ENCODE peak calls at places on chromosomes 2 and 18, in six cellular contexts. Y is A549, Q is HepG2, W is endothelial cell of umbilical vein, G is K562, P is GM12878. S is an unnamed sample.

GRCh38 chr2:112884869-112885502 is 26.0 kb upstream of the IL37 start:
- DNase-seq in Y (peak), Q (peak), W (peak), G (peak), P (peak), S (peak)

GRCh38 chr2:29120846-29121245 is 5.6 kb downstream of the CLIP4 start:
- DNase-seq in Y (no peak), Q (no peak), W (no peak), G (no peak), P (no peak), S (no peak)

GRCh38 chr2:34254272-34254882 is 655.3 kb upstream of the FAM98A start:
- DNase-seq in Y (no peak), Q (no peak), W (no peak), G (no peak), P (no peak), S (no peak)

GRCh38 chr2:227503433-227504406 is 31.8 kb downstream of the AGFG1 start:
- DNase-seq in Y (peak), Q (peak), W (peak), G (peak), P (no peak), S (peak)

GRCh38 chr2:11796190-11797171 is 50.0 kb downstream of the LPIN1 start:
- DNase-seq in Y (no peak), Q (no peak), W (no peak), G (no peak), P (no peak), S (no peak)

GRCh38 chr18:51433296-51433695 is 235.8 kb upstream of the MEX3C start:
- DNase-seq in Y (no peak), Q (no peak), W (no peak), G (no peak), P (no peak), S (no peak)

GRCh38 chr18:47149457-47150028 is 757 bp downstream of the HDHD2 start:
- DNase-seq in Y (no peak), Q (peak), W (no peak), G (peak), P (no peak), S (peak)

GRCh38 chr2:127032601-127033000 is 74.4 kb downstream of the BIN1 start:
- DNase-seq in Y (no peak), Q (no peak), W (no peak), G (no peak), P (no peak), S (no peak)

GRCh38 chr2:28721601-28722191 is 29.9 kb upstream of the PPP1CB start:
- DNase-seq in Y (no peak), Q (no peak), W (no peak), G (no peak), P (no peak), S (no peak)

GRCh38 chr18:62877448-62878221 is 162.3 kb downstream of the PHLPP1 start:
- DNase-seq in Y (no peak), Q (peak), W (peak), G (no peak), P (no peak), S (no peak)

GRCh38 chr2:173924285-173924684 is 40.9 kb downstream of the SP3 start:
- DNase-seq in Y (no peak), Q (no peak), W (no peak), G (no peak), P (no peak), S (no peak)

GRCh38 chr2:219155054-219155644 is 5.5 kb downstream of the NHEJ1 start:
- DNase-seq in Y (peak), Q (peak), W (peak), G (peak), P (no peak), S (peak)

GRCh38 chr2:25098558-25099486 is 56.9 kb downstream of the EFR3B start:
- DNase-seq in Y (peak), Q (no peak), W (peak), G (no peak), P (no peak), S (no peak)

GRCh38 chr2:70557171-70557838 is 3.7 kb upstream of the TGFA start:
- DNase-seq in Y (no peak), Q (peak), W (no peak), G (no peak), P (no peak), S (no peak)

GRCh38 chr2:196066794-196067382 is 1.7 kb downstream of the DNAH7 start:
- DNase-seq in Y (peak), Q (no peak), W (peak), G (peak), P (no peak), S (peak)

GRCh38 chr18:54775686-54776085 is 52.6 kb upstream of the RAB27B start:
- DNase-seq in Y (peak), Q (no peak), W (peak), G (peak), P (no peak), S (peak)

GRCh38 chr2:225788571-225788970 is 389.1 kb downstream of the NYAP2 start:
- DNase-seq in Y (no peak), Q (no peak), W (no peak), G (no peak), P (no peak), S (no peak)

GRCh38 chr18:13223341-13224148 is 5.0 kb downstream of the LDLRAD4 start:
- DNase-seq in Y (no peak), Q (no peak), W (no peak), G (no peak), P (no peak), S (no peak)

GRCh38 chr2:66573412-66573811 is 138.5 kb downstream of the MEIS1 start:
- DNase-seq in Y (no peak), Q (no peak), W (no peak), G (no peak), P (no peak), S (no peak)

GRCh38 chr18:31199190-31199769 is 36.6 kb upstream of the DSC1 start:
- DNase-seq in Y (peak), Q (no peak), W (no peak), G (no peak), P (no peak), S (peak)

GRCh38 chr18:25345432-25345831 is 6.5 kb downstream of the ZNF521 start:
- DNase-seq in Y (no peak), Q (no peak), W (no peak), G (no peak), P (no peak), S (no peak)
- TF ChIP-seq MYC in Y (no peak), Q (no peak), W (no peak), G (no peak), P (no peak), S (no peak)

GRCh38 chr2:183072177-183072576 is 6.4 kb upstream of the DUSP19 start:
- DNase-seq in Y (no peak), Q (no peak), W (no peak), G (no peak), P (no peak), S (no peak)

GRCh38 chr2:183068561-183068960 is 10.0 kb upstream of the DUSP19 start:
- DNase-seq in Y (no peak), Q (no peak), W (no peak), G (no peak), P (no peak), S (no peak)

GRCh38 chr2:183069174-183069573 is 9.4 kb upstream of the DUSP19 start:
- DNase-seq in Y (no peak), Q (no peak), W (no peak), G (peak), P (no peak), S (no peak)

DNA sequence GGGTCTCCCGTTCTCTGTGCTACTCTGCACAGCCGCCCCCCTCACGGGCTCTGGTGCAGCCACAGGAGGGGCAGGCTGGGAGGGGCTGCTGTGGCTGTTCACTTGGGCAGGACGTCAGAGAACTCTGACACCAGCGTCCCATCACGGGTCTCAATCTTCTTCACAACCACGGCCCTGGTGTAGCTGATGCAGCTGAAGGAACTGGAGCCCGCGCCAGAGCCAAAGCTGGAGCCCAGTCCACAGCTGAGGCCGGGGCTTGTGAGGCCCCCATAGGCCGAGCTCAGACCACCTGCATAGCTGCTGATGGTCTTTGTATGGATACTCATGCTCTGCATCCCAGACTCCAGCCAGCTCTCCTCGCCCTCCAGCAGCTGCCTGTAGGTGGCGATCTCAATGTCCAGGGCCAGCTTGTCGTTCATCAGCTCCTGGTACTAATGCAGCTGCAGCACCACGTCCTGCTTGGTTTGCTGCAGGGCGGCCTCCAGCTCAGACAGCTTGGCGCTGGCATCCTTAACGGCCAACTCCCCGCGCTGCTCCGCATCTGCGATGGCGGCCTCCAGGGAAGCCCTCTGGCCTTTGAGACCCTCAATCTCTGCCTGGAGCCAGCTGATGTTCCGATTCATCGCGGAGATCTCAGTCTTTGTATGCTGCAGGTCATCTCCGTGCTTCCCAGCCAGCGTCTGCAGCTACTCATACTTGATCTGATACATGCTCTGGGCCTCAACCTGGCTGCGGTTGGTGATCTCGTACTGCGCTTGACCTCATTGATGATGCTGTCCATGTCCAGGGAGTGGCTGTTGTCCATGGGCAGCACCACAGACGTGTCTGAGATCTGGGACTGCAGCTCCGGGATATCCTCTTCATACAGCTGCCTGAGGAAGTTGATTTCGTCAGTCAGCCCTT is 7.4 kb upstream of the DUSP19 start:
- DNase-seq in Y (peak), Q (peak), W (peak), G (peak), P (no peak), S (peak)
- TF ChIP-seq MYC in Y (no peak), Q (no peak), W (no peak), G (no peak), P (no peak), S (no peak)

DNA sequence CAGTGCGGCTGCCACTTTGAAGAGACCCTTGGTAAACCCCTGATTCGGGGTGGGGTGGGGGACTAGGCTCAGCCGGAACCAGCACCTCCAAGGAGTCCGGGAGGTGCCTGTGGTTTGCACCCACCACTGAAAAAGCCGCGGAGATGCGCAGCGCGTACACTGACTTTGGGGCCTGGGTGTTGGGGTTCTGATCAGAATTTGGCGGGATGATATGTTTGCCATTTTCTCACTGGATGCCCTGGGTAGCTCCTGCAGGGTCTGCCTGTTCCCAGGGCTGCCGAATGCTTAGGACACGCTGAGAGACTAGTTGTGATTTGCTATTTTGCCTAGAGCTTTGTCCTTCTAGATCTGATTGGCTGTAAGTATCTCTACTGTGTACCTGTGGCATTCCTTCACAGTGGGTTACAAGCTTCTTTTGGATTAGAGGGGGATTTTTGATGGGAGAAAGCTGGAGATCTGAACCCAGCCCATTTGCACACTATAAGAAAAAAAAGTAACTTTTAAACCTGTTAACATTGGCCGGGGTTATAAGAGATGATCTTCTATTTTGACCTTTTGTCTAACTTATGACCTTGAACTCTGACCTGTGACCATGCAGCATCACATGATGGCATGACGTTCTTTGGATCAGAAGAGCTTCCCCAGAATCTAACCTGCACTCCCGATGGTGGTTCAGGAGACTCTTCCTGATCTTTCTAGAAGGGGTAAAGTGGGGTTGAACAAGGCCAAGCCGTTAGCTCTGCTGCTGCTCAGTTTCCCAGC is 1.6 kb downstream of the KCNE4 start:
- DNase-seq in Y (no peak), Q (no peak), W (no peak), G (no peak), P (no peak), S (no peak)
- TF ChIP-seq MYC in Y (no peak), Q (no peak), W (no peak), G (no peak), P (no peak), S (no peak)

GRCh38 chr2:38653715-38654494 is 12.0 kb upstream of the GALM start:
- DNase-seq in Y (no peak), Q (peak), W (no peak), G (peak), P (peak), S (peak)

GRCh38 chr2:38650717-38651116 is 15.2 kb upstream of the GALM start:
- DNase-seq in Y (no peak), Q (no peak), W (no peak), G (no peak), P (no peak), S (no peak)

GRCh38 chr2:38653380-38653714 is 12.6 kb upstream of the GALM start:
- DNase-seq in Y (no peak), Q (no peak), W (no peak), G (no peak), P (no peak), S (no peak)

GRCh38 chr2:38654495-38655381 is 11.2 kb upstream of the GALM start:
- DNase-seq in Y (no peak), Q (no peak), W (no peak), G (no peak), P (no peak), S (peak)

DNA sequence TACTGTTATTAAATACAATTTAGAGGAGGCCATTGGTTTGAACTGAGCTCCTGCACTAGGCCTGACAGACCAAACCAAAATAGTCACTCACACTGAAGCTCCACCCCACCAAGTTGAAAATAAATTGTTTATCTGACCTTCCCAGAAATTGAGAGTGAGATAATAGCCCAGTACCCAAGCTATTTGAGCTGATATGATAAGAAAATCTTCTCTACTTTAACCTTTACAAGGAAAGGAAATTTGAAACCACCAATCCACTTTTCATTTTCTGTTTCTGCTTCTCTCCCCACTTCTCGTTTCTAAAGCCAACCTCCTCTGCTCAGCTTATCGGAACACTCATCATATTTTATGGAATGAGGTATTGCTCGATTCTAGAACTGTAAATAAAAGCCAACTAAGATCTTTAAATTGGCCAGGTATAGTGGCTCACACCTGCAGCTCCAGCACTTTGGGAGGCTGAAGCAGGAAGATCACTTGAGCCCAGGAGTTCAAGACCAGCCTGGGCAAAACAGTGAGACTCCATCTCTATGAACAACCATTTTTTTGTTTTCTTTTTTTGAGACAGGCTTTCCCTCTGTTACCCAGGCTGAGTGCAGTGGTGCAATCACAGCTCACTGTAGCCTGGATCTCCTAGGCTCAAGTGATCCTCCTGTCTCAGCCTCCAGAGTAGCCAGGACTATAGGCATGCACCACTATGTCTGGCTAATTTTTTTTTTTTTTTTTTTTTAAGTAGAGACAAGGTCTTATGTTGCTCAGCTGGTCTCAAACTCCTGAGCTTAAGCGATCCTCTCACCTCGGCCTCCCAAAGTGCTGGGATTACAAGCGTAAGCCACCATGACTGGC is 13.3 kb upstream of the GALM start:
- DNase-seq in Y (no peak), Q (no peak), W (no peak), G (peak), P (no peak), S (peak)
- TF ChIP-seq MYC in Y (no peak), Q (no peak), W (no peak), G (no peak), P (no peak), S (no peak)

DNA sequence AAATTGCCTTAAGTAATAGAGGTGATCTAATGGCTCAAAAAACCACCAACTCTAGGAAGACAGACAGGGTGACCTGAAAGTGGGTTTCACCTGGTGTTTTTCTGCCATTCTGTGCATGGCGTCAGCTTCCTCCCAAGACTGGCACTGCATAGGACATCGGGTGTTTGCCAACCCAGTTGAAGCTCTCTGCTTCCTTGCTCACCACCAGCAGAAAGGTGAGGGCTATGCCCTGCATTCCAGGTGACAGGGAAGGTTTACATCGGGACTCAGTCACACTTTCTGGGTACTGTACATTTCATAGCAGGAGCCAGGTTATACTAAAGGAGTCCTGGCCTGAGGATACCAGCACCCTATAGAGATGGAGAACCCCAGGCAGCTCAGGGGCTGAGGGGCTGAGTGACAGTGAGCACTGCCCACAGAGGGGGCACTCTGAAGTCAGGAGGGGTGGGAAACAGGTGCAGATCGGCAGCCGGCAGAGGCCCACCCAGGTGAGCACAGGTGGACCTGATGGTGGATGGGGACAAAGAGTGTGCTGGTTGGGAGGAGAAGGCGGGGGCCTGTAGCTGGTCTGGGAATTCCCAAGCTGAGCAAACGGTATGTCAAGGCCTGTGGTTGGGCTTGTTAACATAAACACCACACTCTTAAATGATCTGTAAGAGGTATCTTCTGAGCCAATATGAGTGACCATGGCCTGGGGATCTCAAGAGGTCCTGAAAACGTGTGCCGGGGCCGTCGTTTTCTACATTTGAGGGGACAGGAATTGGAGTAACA is 18.1 kb downstream of the TPRKB start:
- DNase-seq in Y (no peak), Q (no peak), W (no peak), G (no peak), P (no peak), S (no peak)
- TF ChIP-seq MYC in Y (no peak), Q (no peak), W (no peak), G (no peak), P (no peak), S (no peak)

DNA sequence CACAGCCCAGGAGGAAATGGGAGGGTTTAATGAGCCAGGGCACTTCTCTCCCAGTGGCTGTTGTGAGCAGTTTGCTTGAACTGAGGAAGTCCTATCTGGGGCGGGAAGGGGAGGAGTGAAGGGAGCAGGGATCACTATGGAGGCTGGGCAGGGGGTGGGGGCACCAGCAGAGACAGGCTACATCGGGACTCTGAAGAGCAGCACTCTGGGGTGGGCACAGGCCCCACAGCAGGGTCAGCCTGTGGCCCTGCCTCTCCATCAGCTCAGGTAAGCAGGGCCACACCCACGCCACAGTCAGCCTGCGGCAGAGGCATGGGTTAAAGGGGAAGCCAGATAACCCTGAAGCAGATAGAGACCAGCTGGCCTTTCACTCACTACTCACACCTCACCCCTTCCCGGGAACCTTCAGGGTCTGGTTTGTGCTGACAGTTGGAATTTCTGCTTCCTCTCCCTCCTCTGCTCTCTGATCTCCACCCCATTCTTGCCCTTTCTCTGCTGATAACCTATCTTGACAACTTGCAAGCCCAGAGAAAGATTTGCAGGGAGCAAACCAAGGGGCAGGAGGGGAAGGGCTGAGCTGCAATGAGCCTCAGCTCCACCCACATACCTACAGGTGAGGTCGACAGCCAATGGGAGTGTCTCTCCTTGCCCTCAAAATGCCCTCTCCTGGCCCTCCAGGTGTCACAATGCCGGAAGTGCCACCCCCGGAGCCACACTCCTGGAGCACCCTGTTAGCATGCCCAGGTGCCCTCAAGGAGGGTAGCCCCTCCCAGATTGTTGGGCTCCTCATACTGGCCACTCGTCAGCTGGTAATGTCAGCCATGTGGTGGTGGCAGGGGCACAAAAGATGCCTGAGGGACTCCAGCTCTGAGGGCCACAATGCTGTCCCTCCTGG is 3.7 kb downstream of the SIGLEC15 start:
- DNase-seq in Y (no peak), Q (no peak), W (no peak), G (peak), P (no peak), S (peak)
- TF ChIP-seq MYC in Y (no peak), Q (no peak), W (no peak), G (no peak), P (no peak), S (no peak)

GRCh38 chr2:60759654-60760053 is 3.6 kb downstream of the PAPOLG start:
- DNase-seq in Y (no peak), Q (no peak), W (peak), G (no peak), P (no peak), S (no peak)
- TF ChIP-seq MYC in Y (no peak), Q (no peak), W (no peak), G (no peak), P (no peak), S (no peak)

S was measured in NB4.